ENCODE peak calls at places on chromosomes 13 and 19, in seven cellular contexts. H, A, V, E, I, M and C are unnamed samples.

GRCh38 chr19:47897857-47898256 is 11.7 kb upstream of the SULT2A1 start:
- DNase-seq in H (no peak), A (no peak), V (no peak), E (no peak), I (no peak), M (no peak), C (no peak)

GRCh38 chr13:47112205-47112896 is 215.5 kb upstream of the HTR2A start:
- DNase-seq in H (no peak), A (no peak), V (no peak), E (no peak), I (no peak), M (no peak), C (no peak)

GRCh38 chr19:45659096-45659729 is 8.8 kb upstream of the GIPR start:
- DNase-seq in H (no peak), A (no peak), V (no peak), E (no peak), I (no peak), M (no peak), C (no peak)

GRCh38 chr13:98751397-98752110 is 918 bp downstream of the SLC15A1 start:
- DNase-seq in H (peak; percentile 90), A (no peak), V (no peak), E (peak; percentile 29), I (no peak), M (no peak), C (peak; percentile 38)

GRCh38 chr19:12913871-12914690 is 5.0 kb downstream of the SYCE2 start:
- DNase-seq in H (no peak), A (no peak), V (no peak), E (no peak), I (no peak), M (no peak), C (no peak)

GRCh38 chr19:14972676-14973075 is 7.0 kb downstream of the SLC1A6 start:
- DNase-seq in H (no peak), A (no peak), V (no peak), E (no peak), I (no peak), M (no peak), C (no peak)

GRCh38 chr19:51448011-51448744 is 10.1 kb downstream of the SIGLEC8 start:
- DNase-seq in H (no peak), A (no peak), V (no peak), E (no peak), I (no peak), M (no peak), C (no peak)

GRCh38 chr13:84654654-84655244 is 772.5 kb upstream of the SLITRK1 start:
- DNase-seq in H (no peak), A (no peak), V (no peak), E (no peak), I (no peak), M (no peak), C (no peak)

GRCh38 chr13:113468029-113468428 is 14.7 kb upstream of the ADPRHL1 start:
- DNase-seq in H (no peak), A (no peak), V (no peak), E (no peak), I (no peak), M (no peak), C (no peak)

GRCh38 chr19:17829855-17830566 is 8.7 kb upstream of the INSL3 start:
- DNase-seq in H (peak; percentile 72), A (peak; percentile 87), V (no peak), E (peak; percentile 15), I (no peak), M (no peak), C (peak; percentile 62)

GRCh38 chr19:5803752-5804515 is 933 bp upstream of the NRTN start:
- DNase-seq in H (peak; percentile 68), A (peak; percentile 83), V (peak; percentile 96), E (peak; percentile 96), I (peak; percentile 75), M (peak; percentile 82), C (peak; percentile 100)

GRCh38 chr13:26785845-26786630 is 25.5 kb upstream of the GPR12 start:
- DNase-seq in H (no peak), A (no peak), V (no peak), E (peak; percentile 14), I (no peak), M (peak; percentile 44), C (peak; percentile 27)

GRCh38 chr19:47106819-47107200 is 6.8 kb downstream of the ZC3H4 start:
- DNase-seq in H (no peak), A (no peak), V (no peak), E (no peak), I (no peak), M (no peak), C (no peak)

GRCh38 chr13:21071015-21071414 is 9.6 kb upstream of the LATS2 start:
- DNase-seq in H (peak; percentile 84), A (no peak), V (no peak), E (no peak), I (no peak), M (no peak), C (no peak)

GRCh38 chr13:113976711-113977684 is 3.1 kb upstream of the C13orf46 start:
- DNase-seq in H (peak; percentile 93), A (peak; percentile 11), V (no peak), E (no peak), I (peak; percentile 14), M (peak; percentile 17), C (no peak)

GRCh38 chr19:53904909-53905308 is 4.2 kb upstream of the CACNG7 start:
- DNase-seq in H (peak; percentile 78), A (no peak), V (no peak), E (no peak), I (no peak), M (no peak), C (no peak)

GRCh38 chr13:42364613-42365000 is 92.7 kb downstream of the AKAP11 start:
- DNase-seq in H (no peak), A (no peak), V (no peak), E (no peak), I (no peak), M (no peak), C (no peak)

GRCh38 chr19:3137139-3137538 is 1.3 kb downstream of the GNA15 start:
- DNase-seq in H (no peak), A (no peak), V (no peak), E (no peak), I (peak; percentile 49), M (no peak), C (no peak)

GRCh38 chr13:97371486-97372109 is 62.4 kb upstream of the RAP2A start:
- DNase-seq in H (no peak), A (no peak), V (no peak), E (no peak), I (no peak), M (no peak), C (no peak)

GRCh38 chr13:112664501-112665203 is 25.2 kb upstream of the ATP11A start:
- DNase-seq in H (no peak), A (no peak), V (no peak), E (no peak), I (no peak), M (no peak), C (no peak)

GRCh38 chr13:28753208-28753892 is 34.6 kb upstream of the SLC46A3 start:
- DNase-seq in H (peak; percentile 79), A (peak; percentile 61), V (no peak), E (peak; percentile 42), I (no peak), M (no peak), C (no peak)

GRCh38 chr19:17605761-17606745 is 50.6 kb downstream of the COLGALT1 start:
- DNase-seq in H (peak; percentile 77), A (peak; percentile 72), V (peak; percentile 96), E (peak; percentile 70), I (peak; percentile 44), M (peak; percentile 69), C (peak; percentile 76)

GRCh38 chr13:29749401-29750177 is 100.8 kb downstream of the UBL3 start:
- DNase-seq in H (no peak), A (no peak), V (no peak), E (no peak), I (no peak), M (peak; percentile 18), C (no peak)

GRCh38 chr19:15398501-15399233 is 19.1 kb upstream of the AKAP8 start:
- DNase-seq in H (no peak), A (no peak), V (peak; percentile 8), E (no peak), I (no peak), M (peak; percentile 61), C (no peak)

GRCh38 chr19:47142779-47143178 is 12.1 kb downstream of the SAE1 start:
- DNase-seq in H (peak; percentile 90), A (no peak), V (no peak), E (no peak), I (no peak), M (no peak), C (no peak)

DNA sequence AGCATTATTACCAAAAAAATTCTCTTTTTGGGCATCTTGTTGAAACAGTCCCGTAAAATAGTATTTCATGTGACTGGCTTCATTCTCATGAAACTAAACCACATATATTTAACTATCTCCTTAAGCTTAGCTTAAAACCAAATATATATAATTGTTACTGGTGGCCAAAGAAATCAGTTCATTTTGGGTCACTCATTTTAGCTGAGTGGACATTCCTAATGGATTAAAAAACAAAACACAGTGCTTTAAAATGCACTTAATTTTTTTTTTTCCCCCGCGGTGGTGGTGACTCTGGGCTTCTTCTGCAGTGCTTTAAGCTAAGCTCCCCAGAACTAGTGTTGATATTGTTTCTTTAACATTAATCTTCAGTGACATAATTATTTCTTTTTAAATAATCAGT is 540.1 kb downstream of the GPC6 start:
- DNase-seq in H (no peak), A (no peak), V (no peak), E (no peak), I (no peak), M (no peak), C (no peak)
- TF ChIP-seq CTCF in H (no peak), A (no peak), V (no peak), E (no peak), I (no peak), M (no peak), C (no peak)

GRCh38 chr19:42606660-42607351 is 12.1 kb upstream of the CEACAM8 start:
- DNase-seq in H (no peak), A (peak; percentile 88), V (peak; percentile 77), E (peak; percentile 94), I (no peak), M (peak; percentile 37), C (peak; percentile 83)
- TF ChIP-seq CTCF in H (peak; percentile 82), A (peak; percentile 87), V (peak; percentile 79), E (peak; percentile 76), I (peak; percentile 9), M (peak; percentile 11), C (peak; percentile 88)

GRCh38 chr19:38556521-38557174 is 61.1 kb downstream of the MAP4K1 start:
- DNase-seq in H (no peak), A (no peak), V (no peak), E (no peak), I (no peak), M (no peak), C (no peak)
- TF ChIP-seq CTCF in H (peak; percentile 40), A (peak; percentile 22), V (peak; percentile 22), E (no peak), I (no peak), M (no peak), C (no peak)

GRCh38 chr19:28497137-28497536 is 715.8 kb downstream of the UQCRFS1 start:
- DNase-seq in H (no peak), A (no peak), V (no peak), E (no peak), I (no peak), M (no peak), C (no peak)

GRCh38 chr19:28494466-28494865 is 718.5 kb downstream of the UQCRFS1 start:
- DNase-seq in H (no peak), A (no peak), V (no peak), E (no peak), I (no peak), M (no peak), C (no peak)

GRCh38 chr19:28492616-28493015 is 720.3 kb downstream of the UQCRFS1 start:
- DNase-seq in H (no peak), A (no peak), V (no peak), E (no peak), I (no peak), M (no peak), C (no peak)

GRCh38 chr19:28493881-28494280 is 719.1 kb downstream of the UQCRFS1 start:
- DNase-seq in H (no peak), A (no peak), V (no peak), E (no peak), I (no peak), M (no peak), C (no peak)

GRCh38 chr19:28495046-28495445 is 717.9 kb downstream of the UQCRFS1 start:
- DNase-seq in H (no peak), A (no peak), V (no peak), E (no peak), I (no peak), M (no peak), C (no peak)
- TF ChIP-seq CTCF in H (no peak), A (no peak), V (no peak), E (no peak), I (no peak), M (no peak), C (no peak)